ENCODE peak calls at places on chromosomes 12 and 14, in ten cellular contexts. S is Kasumi-1; Y is GM23338; H is Jurkat, Clone E6-1; K is AG08396; L is MG63; A is adipocyte; W is GM12864; P is CD4-positive, alpha-beta T cell; O is tibial artery. M is an unnamed sample.

GRCh38 chr12:113900711-113901110 is 65.4 kb downstream of the RBM19 start:
- DNase-seq in S (no peak), Y (no peak), H (no peak), K (no peak), L (no peak), A (peak), W (no peak), P (no peak), O (no peak), M (no peak)

GRCh38 chr12:26126340-26127284 is 1.8 kb upstream of the BHLHE41 start:
- DNase-seq in S (peak), Y (peak), H (no peak), K (peak), L (peak), A (peak), W (no peak), P (no peak), O (peak), M (no peak)

GRCh38 chr12:121579981-121580868 is 598 bp downstream of the KDM2B start:
- DNase-seq in S (peak), Y (peak), H (peak), K (peak), L (peak), A (peak), W (no peak), P (peak), O (peak), M (peak)

GRCh38 chr14:59829469-59829868 is 41.1 kb downstream of the RTN1 start:
- DNase-seq in S (peak), Y (no peak), H (no peak), K (no peak), L (no peak), A (no peak), W (no peak), P (no peak), O (no peak), M (no peak)

GRCh38 chr12:27552886-27553560 is 29.0 kb downstream of the PPFIBP1 start:
- DNase-seq in S (no peak), Y (no peak), H (no peak), K (no peak), L (no peak), A (no peak), W (no peak), P (no peak), O (no peak), M (no peak)

GRCh38 chr14:94867931-94868597 is 98.2 kb upstream of the GSC start:
- DNase-seq in S (no peak), Y (peak), H (no peak), K (no peak), L (peak), A (peak), W (no peak), P (no peak), O (no peak), M (no peak)

GRCh38 chr14:52801014-52801708 is 9.8 kb upstream of the GNPNAT1 start:
- DNase-seq in S (peak), Y (no peak), H (peak), K (peak), L (peak), A (peak), W (no peak), P (no peak), O (no peak), M (no peak)

GRCh38 chr12:122006186-122006926 is 15.3 kb upstream of the BCL7A start:
- DNase-seq in S (no peak), Y (no peak), H (peak), K (no peak), L (no peak), A (no peak), W (no peak), P (no peak), O (no peak), M (peak)

GRCh38 chr12:119940881-119941280 is 48.2 kb upstream of the BICDL1 start:
- DNase-seq in S (no peak), Y (peak), H (no peak), K (peak), L (peak), A (peak), W (no peak), P (no peak), O (no peak), M (no peak)

GRCh38 chr14:77503138-77503537 is 4.5 kb upstream of the ISM2 start:
- DNase-seq in S (no peak), Y (no peak), H (no peak), K (no peak), L (no peak), A (no peak), W (no peak), P (no peak), O (no peak), M (no peak)

GRCh38 chr14:32028599-32028998 is 48.5 kb upstream of the ARHGAP5 start:
- DNase-seq in S (peak), Y (no peak), H (no peak), K (no peak), L (no peak), A (peak), W (no peak), P (no peak), O (no peak), M (no peak)

GRCh38 chr14:102920998-102921304 is 1.5 kb upstream of the AMN start:
- DNase-seq in S (no peak), Y (no peak), H (no peak), K (no peak), L (no peak), A (no peak), W (no peak), P (no peak), O (no peak), M (no peak)

GRCh38 chr14:23085458-23085857 is 9.5 kb downstream of the ACIN1 start:
- DNase-seq in S (no peak), Y (no peak), H (no peak), K (no peak), L (no peak), A (no peak), W (no peak), P (no peak), O (no peak), M (no peak)

GRCh38 chr12:105331805-105332251 is 1.3 kb downstream of the C12orf75 start:
- DNase-seq in S (no peak), Y (peak), H (peak), K (no peak), L (no peak), A (peak), W (no peak), P (no peak), O (no peak), M (no peak)

GRCh38 chr12:100141666-100141997 is 1.0 kb downstream of the BLTP3B start:
- DNase-seq in S (peak), Y (no peak), H (no peak), K (peak), L (peak), A (peak), W (no peak), P (no peak), O (no peak), M (no peak)

GRCh38 chr14:93941293-93941910 is 14.3 kb downstream of the FAM181A start:
- DNase-seq in S (no peak), Y (no peak), H (no peak), K (peak), L (peak), A (peak), W (no peak), P (no peak), O (no peak), M (no peak)

GRCh38 chr14:52189330-52189729 is 78.2 kb upstream of the PTGDR start:
- DNase-seq in S (no peak), Y (no peak), H (no peak), K (no peak), L (no peak), A (peak), W (no peak), P (no peak), O (no peak), M (no peak)

GRCh38 chr14:99968931-99969330 is 96.3 kb upstream of the EVL start:
- DNase-seq in S (no peak), Y (no peak), H (no peak), K (no peak), L (no peak), A (peak), W (no peak), P (no peak), O (no peak), M (no peak)

GRCh38 chr12:15155271-15155670 is 65.9 kb downstream of the RERG start:
- DNase-seq in S (no peak), Y (no peak), H (no peak), K (no peak), L (no peak), A (no peak), W (no peak), P (no peak), O (no peak), M (no peak)

GRCh38 chr14:67722293-67722692 is 20.6 kb downstream of the RDH12 start:
- DNase-seq in S (peak), Y (peak), H (no peak), K (peak), L (peak), A (peak), W (no peak), P (no peak), O (peak), M (no peak)

GRCh38 chr14:21874167-21874566 is 200.5 kb upstream of the OR4E1 start:
- DNase-seq in S (peak), Y (no peak), H (peak), K (no peak), L (no peak), A (no peak), W (no peak), P (no peak), O (no peak), M (no peak)

GRCh38 chr12:22228022-22228875 is 106.3 kb downstream of the ST8SIA1 start:
- DNase-seq in S (no peak), Y (no peak), H (no peak), K (no peak), L (peak), A (peak), W (no peak), P (no peak), O (no peak), M (no peak)

GRCh38 chr14:61190341-61190740 is 90.8 kb downstream of the TMEM30B start:
- DNase-seq in S (no peak), Y (no peak), H (no peak), K (no peak), L (no peak), A (no peak), W (no peak), P (no peak), O (no peak), M (no peak)

GRCh38 chr14:100842799-100843198 is 16.9 kb downstream of the MEG3 start:
- DNase-seq in S (no peak), Y (no peak), H (no peak), K (peak), L (peak), A (peak), W (no peak), P (no peak), O (no peak), M (no peak)

GRCh38 chr14:102374264-102374663 is 11.5 kb downstream of the TECPR2 start:
- DNase-seq in S (no peak), Y (no peak), H (no peak), K (no peak), L (no peak), A (no peak), W (no peak), P (no peak), O (no peak), M (no peak)

GRCh38 chr12:85237320-85237719 is 42.7 kb upstream of the ALX1 start:
- DNase-seq in S (no peak), Y (no peak), H (no peak), K (no peak), L (no peak), A (peak), W (no peak), P (no peak), O (no peak), M (no peak)

GRCh38 chr14:76763362-76764041 is 2.2 kb downstream of the VASH1 start:
- DNase-seq in S (no peak), Y (no peak), H (no peak), K (no peak), L (no peak), A (no peak), W (no peak), P (no peak), O (peak), M (no peak)

GRCh38 chr14:51852541-51852940 is 7.9 kb upstream of the GNG2 start:
- DNase-seq in S (no peak), Y (no peak), H (no peak), K (no peak), L (no peak), A (peak), W (no peak), P (no peak), O (no peak), M (no peak)

GRCh38 chr14:74417201-74417600 is 8.8 kb downstream of the SYNDIG1L start:
- DNase-seq in S (no peak), Y (no peak), H (no peak), K (no peak), L (no peak), A (no peak), W (no peak), P (no peak), O (no peak), M (no peak)

GRCh38 chr12:109888179-109889020 is 8.1 kb upstream of the GLTP start:
- DNase-seq in S (peak), Y (no peak), H (no peak), K (peak), L (peak), A (peak), W (no peak), P (no peak), O (no peak), M (no peak)

GRCh38 chr12:57096099-57096572 is 7.2 kb downstream of the NAB2 start:
- DNase-seq in S (no peak), Y (no peak), H (no peak), K (no peak), L (peak), A (no peak), W (no peak), P (no peak), O (no peak), M (no peak)

GRCh38 chr12:122079038-122079531 is 529 bp downstream of the MLXIP start:
- DNase-seq in S (no peak), Y (peak), H (no peak), K (no peak), L (peak), A (peak), W (no peak), P (no peak), O (peak), M (no peak)

GRCh38 chr12:41188841-41189394 is 798 bp downstream of the PDZRN4 start:
- DNase-seq in S (no peak), Y (peak), H (no peak), K (no peak), L (no peak), A (no peak), W (no peak), P (no peak), O (peak), M (no peak)